ENCODE peak calls at places on chromosomes 1 and 21, in eight cellular contexts. G is KG1; P is activated naive CD8-positive, alpha-beta T cell treated with anti-CD3 and anti-CD28 coated beads, Interleukin-2, amount 10 ng/mL, durations not matched to agents 7 days and 5 days; K is Daoy; X is NCI-H1436; M is skeletal muscle cell; Q is cardiac fibroblast; D is T-helper 17 cell. H is an unnamed sample.

GRCh38 chr21:32916522-32917099 is 109.1 kb upstream of the OLIG2 start:
- DNase-seq in G (no peak), P (no peak), K (no peak), X (no peak), M (no peak), Q (no peak), D (no peak), H (no peak)

GRCh38 chr1:228038387-228039005 is 31.7 kb downstream of the WNT3A start:
- DNase-seq in G (no peak), P (peak; percentile 18), K (no peak), X (no peak), M (no peak), Q (no peak), D (no peak), H (no peak)

GRCh38 chr21:15928196-15928595 is 198.4 kb downstream of the USP25 start:
- DNase-seq in G (no peak), P (no peak), K (no peak), X (no peak), M (no peak), Q (no peak), D (no peak), H (no peak)

GRCh38 chr1:103517380-103518047 is 8.0 kb upstream of the RNPC3 start:
- DNase-seq in G (no peak), P (no peak), K (peak; percentile 9), X (no peak), M (no peak), Q (peak; percentile 31), D (no peak), H (no peak)

GRCh38 chr21:33289199-33289819 is 23.1 kb downstream of the IL10RB start:
- DNase-seq in G (no peak), P (no peak), K (peak; percentile 78), X (no peak), M (no peak), Q (peak; percentile 25), D (no peak), H (no peak)

GRCh38 chr1:234655328-234656069 is 45.5 kb upstream of the IRF2BP2 start:
- DNase-seq in G (no peak), P (no peak), K (peak; percentile 37), X (no peak), M (no peak), Q (no peak), D (no peak), H (no peak)

GRCh38 chr1:31626451-31627202 is 9.1 kb downstream of the HCRTR1 start:
- DNase-seq in G (no peak), P (no peak), K (peak; percentile 34), X (no peak), M (no peak), Q (peak; percentile 29), D (no peak), H (no peak)

GRCh38 chr1:206698990-206699586 is 14.4 kb downstream of the MAPKAPK2 start:
- DNase-seq in G (no peak), P (no peak), K (no peak), X (no peak), M (no peak), Q (no peak), D (no peak), H (no peak)

GRCh38 chr1:202934755-202935154 is 7.7 kb upstream of the KLHL12 start:
- DNase-seq in G (no peak), P (no peak), K (no peak), X (no peak), M (no peak), Q (no peak), D (no peak), H (no peak)

GRCh38 chr21:35719105-35719504 is 341.2 kb downstream of the SETD4 start:
- DNase-seq in G (no peak), P (no peak), K (no peak), X (no peak), M (no peak), Q (no peak), D (no peak), H (no peak)

GRCh38 chr1:95829581-95829980 is 595.6 kb downstream of the RWDD3 start:
- DNase-seq in G (no peak), P (no peak), K (no peak), X (no peak), M (no peak), Q (no peak), D (no peak), H (no peak)

GRCh38 chr1:12620142-12620865 is 2.3 kb upstream of the DHRS3 start:
- DNase-seq in G (no peak), P (peak; percentile 59), K (peak; percentile 55), X (no peak), M (no peak), Q (no peak), D (no peak), H (no peak)

GRCh38 chr1:89198500-89199072 is at the start of gene GBP4:
- DNase-seq in G (peak; percentile 19), P (peak; percentile 62), K (peak; percentile 74), X (no peak), M (no peak), Q (peak; percentile 70), D (peak; percentile 14), H (no peak)

H was measured in NCI-H2029 treated with DMSO at 0.1 percent for 48 hours.